ENCODE peak calls at places on chromosomes 12 and 14, in four cellular contexts. F is left ventricle myocardium superior, T is GM04503, S is HT-29. M is an unnamed sample.
A peak's percentile ranks its signal among the peaks of the same experiment; 100 is the strongest.

GRCh38 chr14:20522332-20522731 is 17.0 kb downstream of the RNASE10 start:
- DNase-seq in F (no peak), T (no peak), S (no peak), M (no peak)

GRCh38 chr12:52186135-52186840 is 5.5 kb downstream of the KRT80 start:
- DNase-seq in S (peak; percentile 79), T (peak; percentile 58), F (no peak), M (peak; percentile 39)

GRCh38 chr14:43003845-43004244 is 1397.2 kb downstream of the LRFN5 start:
- DNase-seq in F (no peak), S (no peak), T (no peak), M (no peak)

GRCh38 chr12:5060958-5061357 is 17.3 kb downstream of the KCNA5 start:
- DNase-seq in F (no peak), S (no peak), T (no peak), M (no peak)

GRCh38 chr12:111451649-111452129 is 46.0 kb downstream of the SH2B3 start:
- DNase-seq in T (no peak), S (peak; percentile 67), F (no peak), M (no peak)

GRCh38 chr14:91303924-91304229 is 59.4 kb upstream of the GPR68 start:
- DNase-seq in S (no peak), F (no peak), T (no peak), M (no peak)

GRCh38 chr14:90730367-90730766 is 85.9 kb downstream of the TTC7B start:
- DNase-seq in T (no peak), F (no peak), S (no peak), M (no peak)

GRCh38 chr14:99252940-99253868 is 18.8 kb downstream of the BCL11B start:
- DNase-seq in F (no peak), T (no peak), S (peak; percentile 31), M (no peak)

GRCh38 chr12:40137252-40137651 is 31.4 kb upstream of the SLC2A13 start:
- DNase-seq in T (no peak), F (no peak), S (no peak), M (no peak)

GRCh38 chr14:87233806-87234384 is 759.1 kb downstream of the GALC start:
- DNase-seq in T (no peak), F (no peak), S (no peak), M (no peak)

GRCh38 chr12:21155517-21156351 is 24.7 kb downstream of the SLCO1B1 start:
- DNase-seq in F (no peak), S (no peak), T (no peak), M (no peak)

GRCh38 chr14:105938055-105938863 is 411.9 kb downstream of the TMEM121 start:
- DNase-seq in F (no peak), T (no peak), S (no peak), M (no peak)

M was measured in AG09319.